ENCODE peak calls at places on chromosomes 1 and 21, in six cellular contexts. H, P, O, U, D and W are unnamed samples.

GRCh38 chr1:93577536-93578432 is 103.9 kb downstream of the BCAR3 start:
- DNase-seq in O (no peak), H (peak; percentile 11), P (no peak), D (no peak), U (no peak), W (no peak)

GRCh38 chr1:24392982-24393645 is 20.5 kb downstream of the STPG1 start:
- DNase-seq in D (no peak), U (no peak), H (no peak), P (peak; percentile 91), O (no peak), W (no peak)

GRCh38 chr21:34770581-34770980 is 101.8 kb downstream of the CLIC6 start:
- DNase-seq in U (no peak), P (no peak), H (no peak), O (no peak), D (no peak), W (no peak)

GRCh38 chr1:77594366-77595112 is 87.9 kb downstream of the ZZZ3 start:
- DNase-seq in D (peak; percentile 48), O (no peak), U (no peak), P (no peak), H (no peak), W (no peak)

GRCh38 chr1:2350486-2350885 is 40.9 kb downstream of the MORN1 start:
- DNase-seq in O (no peak), D (no peak), H (no peak), U (no peak), P (no peak), W (no peak)

GRCh38 chr1:100704473-100704872 is 15.1 kb upstream of the VCAM1 start:
- DNase-seq in D (no peak), O (no peak), U (no peak), P (no peak), H (no peak), W (no peak)

GRCh38 chr1:85078903-85079302 is 30.6 kb upstream of the MCOLN3 start:
- DNase-seq in H (no peak), U (peak; percentile 10), D (no peak), P (peak; percentile 63), O (no peak), W (no peak)

GRCh38 chr1:48196168-48196716 is 26.3 kb upstream of the SLC5A9 start:
- DNase-seq in P (no peak), H (no peak), D (peak; percentile 23), U (no peak), O (no peak), W (no peak)

GRCh38 chr1:58583496-58583895 is 6.4 kb upstream of the TACSTD2 start:
- DNase-seq in O (no peak), D (peak; percentile 29), H (no peak), U (no peak), P (peak; percentile 47), W (no peak)

GRCh38 chr1:243834130-243834529 is 15.9 kb downstream of the AKT3 start:
- DNase-seq in H (no peak), U (no peak), D (no peak), O (no peak), P (no peak), W (no peak)

GRCh38 chr1:6288026-6288425 is 27.1 kb upstream of the GPR153 start:
- DNase-seq in P (no peak), H (no peak), D (no peak), U (no peak), O (no peak), W (no peak)

GRCh38 chr1:222224576-222224975 is 323.3 kb downstream of the HHIPL2 start:
- DNase-seq in P (no peak), U (no peak), O (no peak), D (no peak), H (no peak), W (no peak)

GRCh38 chr1:228095161-228095560 is 8.0 kb downstream of the C1orf35 start:
- DNase-seq in O (no peak), P (no peak), H (no peak), U (no peak), D (no peak), W (no peak)

GRCh38 chr1:233183226-233184020 is 112.1 kb downstream of the PCNX2 start:
- DNase-seq in U (no peak), H (no peak), O (no peak), P (no peak), D (peak; percentile 22), W (no peak)

GRCh38 chr1:117857434-117857833 is 72.0 kb downstream of the GDAP2 start:
- DNase-seq in H (no peak), U (no peak), P (no peak), D (peak; percentile 40), O (no peak), W (no peak)

GRCh38 chr1:224528900-224529299 is 87.2 kb upstream of the CNIH3 start:
- DNase-seq in D (peak; percentile 53), H (no peak), P (no peak), U (no peak), O (no peak), W (peak; percentile 64)

GRCh38 chr1:167683641-167684502 is 37.9 kb upstream of the MPZL1 start:
- DNase-seq in H (peak; percentile 45), P (peak; percentile 45), O (peak; percentile 68), U (peak; percentile 92), D (peak; percentile 40), W (peak; percentile 88)

GRCh38 chr1:85584923-85585322 is 4.4 kb downstream of the CCN1 start:
- DNase-seq in P (no peak), D (peak; percentile 50), H (no peak), U (no peak), O (no peak), W (no peak)

GRCh38 chr1:179881642-179882252 is 338 bp upstream of the TOR1AIP1 start:
- DNase-seq in P (no peak), U (no peak), H (no peak), O (peak; percentile 93), D (no peak), W (peak; percentile 94)

GRCh38 chr1:10378071-10378841 is 20.6 kb upstream of the PGD start:
- DNase-seq in P (peak; percentile 53), O (no peak), H (peak; percentile 32), D (peak; percentile 73), U (no peak), W (no peak)

GRCh38 chr1:43912607-43913006 is 21.0 kb upstream of the ARTN start:
- DNase-seq in D (peak; percentile 93), O (peak; percentile 33), U (peak; percentile 37), P (no peak), H (no peak), W (peak; percentile 64)

GRCh38 chr1:36573445-36573844 is 90.7 kb upstream of the CSF3R start:
- DNase-seq in U (no peak), O (no peak), P (no peak), H (no peak), D (no peak), W (no peak)

GRCh38 chr1:241605146-241605805 is 34.9 kb downstream of the CHML start:
- DNase-seq in H (no peak), D (peak; percentile 56), U (peak; percentile 11), P (peak; percentile 69), O (no peak), W (no peak)

GRCh38 chr1:92343061-92343460 is 44.2 kb downstream of the RPAP2 start:
- DNase-seq in D (no peak), H (no peak), U (no peak), O (no peak), P (no peak), W (no peak)

GRCh38 chr1:182392045-182393028 is 747 bp upstream of the GLUL start:
- DNase-seq in P (no peak), U (no peak), O (no peak), D (no peak), H (peak; percentile 66), W (no peak)

GRCh38 chr1:30783244-30783915 is 25.8 kb upstream of the LAPTM5 start:
- DNase-seq in P (peak; percentile 61), D (no peak), H (peak; percentile 58), O (peak; percentile 58), U (no peak), W (no peak)

GRCh38 chr1:172498858-172499257 is 34.1 kb upstream of the SUCO start:
- DNase-seq in H (no peak), P (no peak), D (peak; percentile 20), O (no peak), U (no peak), W (no peak)

GRCh38 chr1:47696911-47697441 is 259.1 kb downstream of the FOXD2 start:
- DNase-seq in P (no peak), D (no peak), O (peak; percentile 57), H (no peak), U (peak; percentile 37), W (no peak)

GRCh38 chr1:13766906-13767564 is 67.0 kb downstream of the PRDM2 start:
- DNase-seq in D (peak; percentile 69), P (no peak), H (no peak), U (no peak), O (no peak), W (peak; percentile 66)

GRCh38 chr1:13764533-13764932 is 64.5 kb downstream of the PRDM2 start:
- DNase-seq in D (no peak), O (no peak), U (no peak), H (no peak), P (no peak), W (peak; percentile 36)

GRCh38 chr1:13763991-13764390 is 64.0 kb downstream of the PRDM2 start:
- DNase-seq in P (no peak), U (no peak), H (no peak), D (no peak), O (no peak), W (no peak)

GRCh38 chr1:13763264-13763663 is 63.3 kb downstream of the PRDM2 start:
- DNase-seq in H (no peak), U (no peak), O (no peak), P (no peak), D (no peak), W (no peak)

GRCh38 chr1:13764933-13765332 is 64.9 kb downstream of the PRDM2 start:
- DNase-seq in D (no peak), U (peak; percentile 71), O (no peak), P (no peak), H (no peak), W (no peak)
- H3K4me3 ChIP-seq in D (no peak overlapping the region), U (no peak overlapping the region), O (no peak overlapping the region), P (no peak overlapping the region), H (no peak overlapping the region), W (no peak overlapping the region)

GRCh38 chr1:23367451-23367790 is 2.2 kb downstream of the ZNF436 start:
- DNase-seq in U (no peak), D (no peak), P (no peak), H (no peak), O (no peak), W (no peak)
- H3K27me3 ChIP-seq in U (no peaks in the 10 kb centered on the region), D (no peaks in the 10 kb centered on the region), P (no peaks in the 10 kb centered on the region), H (no peaks in the 10 kb centered on the region), O (no peaks in the 10 kb centered on the region), W (no peaks in the 10 kb centered on the region)

DNA sequence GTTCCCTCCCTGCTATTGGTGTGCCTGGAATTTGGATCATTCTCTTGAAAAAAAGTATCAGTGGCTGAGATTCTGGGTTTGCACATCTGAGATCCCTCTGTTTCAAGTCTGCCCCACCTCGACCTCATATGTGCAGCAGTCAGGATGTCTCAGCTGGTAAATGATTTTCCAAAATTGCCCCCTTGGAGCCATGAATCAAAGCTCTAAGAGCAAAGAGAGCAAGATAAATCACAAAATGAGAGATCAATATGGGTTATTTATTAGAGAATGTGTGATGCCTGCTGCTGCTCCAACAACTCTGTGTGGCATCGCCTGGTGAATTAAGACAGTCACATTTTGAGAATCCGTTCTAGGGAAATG is 8.5 kb downstream of the CRP start:
- DNase-seq in P (no peak), U (no peak), O (no peak), H (no peak), D (no peak), W (no peak)
- H3K36me3 ChIP-seq in P (no peaks in the 10 kb centered on the region), U (no peaks in the 10 kb centered on the region), O (no peaks in the 10 kb centered on the region), H (no peaks in the 10 kb centered on the region), D (no peaks in the 10 kb centered on the region), W (no peaks in the 10 kb centered on the region)

DNA sequence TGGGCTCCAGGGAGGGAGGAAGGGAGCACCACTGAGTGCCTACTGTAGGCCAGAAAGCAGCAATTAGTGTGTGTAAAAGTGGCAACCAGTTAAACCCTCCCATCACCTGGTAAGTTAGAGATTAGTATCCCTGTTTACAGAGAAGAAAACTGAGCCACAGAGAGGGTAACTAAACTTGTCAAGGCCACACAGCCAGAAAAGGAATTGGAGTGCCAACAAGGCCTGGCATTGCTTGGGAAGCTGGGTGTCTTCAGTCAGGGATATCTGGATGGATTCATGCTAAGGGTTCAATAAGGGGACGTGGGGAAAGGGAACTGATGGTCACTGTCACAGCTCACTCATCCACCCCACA is 23.6 kb upstream of the ADGRB2 start:
- DNase-seq in P (no peak), U (no peak), O (no peak), H (no peak), D (no peak), W (no peak)
- H3K4me3 ChIP-seq in P (peak overlapping the region; percentile 73), U (peak overlapping the region; percentile 51), O (peak overlapping the region; percentile 71), H (peak overlapping the region; percentile 82), D (no peak overlapping the region), W (no peak overlapping the region)